ENCODE peak calls at places on chromosomes 11 and 22, in eight cellular contexts. One of them, this sample, is unnamed. For H3K36me3, the result is how much of the 10 kb centered on the place peaks cover.

GRCh38 chr11:110805764-110806163 is 93.5 kb upstream of the ARHGAP20 start:
- DNase-seq in sigmoid colon: no peak
- DNase-seq in GM12878: no peak
- DNase-seq in astrocyte: no peak
- DNase-seq in psoas muscle: no peak
- DNase-seq in left ventricle myocardium inferior: no peak
- DNase-seq in neural progenitor cell: no peak
- DNase-seq in K562: no peak
- DNase-seq in this sample: no peak

GRCh38 chr11:10322401-10322800 is 17.5 kb downstream of the ADM start:
- DNase-seq in neural progenitor cell: no peak
- DNase-seq in astrocyte: no peak
- DNase-seq in sigmoid colon: no peak
- DNase-seq in GM12878: no peak
- DNase-seq in left ventricle myocardium inferior: no peak
- DNase-seq in K562: no peak
- DNase-seq in psoas muscle: no peak
- DNase-seq in this sample: no peak

GRCh38 chr11:102840018-102840417 is 3.4 kb downstream of the MMP3 start:
- DNase-seq in neural progenitor cell: no peak
- DNase-seq in psoas muscle: no peak
- DNase-seq in astrocyte: no peak
- DNase-seq in K562: no peak
- DNase-seq in sigmoid colon: no peak
- DNase-seq in GM12878: no peak
- DNase-seq in left ventricle myocardium inferior: no peak
- DNase-seq in this sample: no peak

GRCh38 chr11:102831709-102832492 is 11.5 kb downstream of the MMP3 start:
- DNase-seq in psoas muscle: no peak
- DNase-seq in K562: no peak
- DNase-seq in astrocyte: no peak
- DNase-seq in GM12878: no peak
- DNase-seq in neural progenitor cell: no peak
- DNase-seq in left ventricle myocardium inferior: no peak
- DNase-seq in sigmoid colon: no peak
- DNase-seq in this sample: no peak

GRCh38 chr11:108870373-108871020 is 205.6 kb downstream of the DDX10 start:
- DNase-seq in sigmoid colon: no peak
- DNase-seq in neural progenitor cell: no peak
- DNase-seq in psoas muscle: no peak
- DNase-seq in K562: no peak
- DNase-seq in GM12878: no peak
- DNase-seq in left ventricle myocardium inferior: no peak
- DNase-seq in astrocyte: peak
- DNase-seq in this sample: no peak

GRCh38 chr11:61683961-61684869 is 4.0 kb downstream of the DAGLA start:
- DNase-seq in astrocyte: peak
- DNase-seq in psoas muscle: no peak
- DNase-seq in neural progenitor cell: no peak
- DNase-seq in left ventricle myocardium inferior: no peak
- DNase-seq in K562: no peak
- DNase-seq in sigmoid colon: no peak
- DNase-seq in GM12878: no peak
- DNase-seq in this sample: no peak

GRCh38 chr22:49746065-49746464 is 81.6 kb downstream of the BRD1 start:
- DNase-seq in astrocyte: no peak
- DNase-seq in K562: no peak
- DNase-seq in sigmoid colon: no peak
- DNase-seq in psoas muscle: no peak
- DNase-seq in neural progenitor cell: no peak
- DNase-seq in GM12878: no peak
- DNase-seq in left ventricle myocardium inferior: no peak
- DNase-seq in this sample: no peak

GRCh38 chr11:57427692-57428082 is 766 bp upstream of the SLC43A3 start:
- DNase-seq in psoas muscle: peak
- DNase-seq in neural progenitor cell: no peak
- DNase-seq in sigmoid colon: peak
- DNase-seq in left ventricle myocardium inferior: peak
- DNase-seq in K562: no peak
- DNase-seq in GM12878: no peak
- DNase-seq in astrocyte: peak
- DNase-seq in this sample: no peak

GRCh38 chr22:20298803-20299735 is 20.8 kb downstream of the DGCR6L start:
- DNase-seq in neural progenitor cell: peak
- DNase-seq in sigmoid colon: peak
- DNase-seq in psoas muscle: peak
- DNase-seq in left ventricle myocardium inferior: peak
- DNase-seq in GM12878: no peak
- DNase-seq in K562: peak
- DNase-seq in astrocyte: peak
- DNase-seq in this sample: no peak

GRCh38 chr22:27270818-27271510 is 530.6 kb downstream of the MN1 start:
- DNase-seq in GM12878: no peak
- DNase-seq in neural progenitor cell: peak
- DNase-seq in psoas muscle: no peak
- DNase-seq in sigmoid colon: no peak
- DNase-seq in K562: no peak
- DNase-seq in astrocyte: no peak
- DNase-seq in left ventricle myocardium inferior: peak
- DNase-seq in this sample: no peak

GRCh38 chr22:29079218-29079901 is 6.5 kb downstream of the KREMEN1 start:
- DNase-seq in astrocyte: peak
- DNase-seq in sigmoid colon: no peak
- DNase-seq in psoas muscle: no peak
- DNase-seq in K562: peak
- DNase-seq in neural progenitor cell: no peak
- DNase-seq in GM12878: no peak
- DNase-seq in left ventricle myocardium inferior: no peak
- DNase-seq in this sample: no peak

GRCh38 chr11:111851067-111851466 is 20.3 kb downstream of the ALG9 start:
- DNase-seq in sigmoid colon: no peak
- DNase-seq in GM12878: no peak
- DNase-seq in psoas muscle: no peak
- DNase-seq in K562: no peak
- DNase-seq in neural progenitor cell: no peak
- DNase-seq in left ventricle myocardium inferior: no peak
- DNase-seq in astrocyte: no peak
- DNase-seq in this sample: no peak

GRCh38 chr11:111852103-111852502 is 19.3 kb downstream of the ALG9 start:
- DNase-seq in sigmoid colon: no peak
- DNase-seq in psoas muscle: no peak
- DNase-seq in neural progenitor cell: no peak
- DNase-seq in astrocyte: no peak
- DNase-seq in K562: no peak
- DNase-seq in GM12878: no peak
- DNase-seq in left ventricle myocardium inferior: no peak
- DNase-seq in this sample: no peak

GRCh38 chr11:111849631-111850030 is 21.8 kb downstream of the ALG9 start:
- DNase-seq in GM12878: no peak
- DNase-seq in psoas muscle: no peak
- DNase-seq in neural progenitor cell: no peak
- DNase-seq in left ventricle myocardium inferior: no peak
- DNase-seq in astrocyte: no peak
- DNase-seq in K562: no peak
- DNase-seq in sigmoid colon: no peak
- DNase-seq in this sample: no peak

GRCh38 chr11:111855506-111855905 is 15.9 kb downstream of the ALG9 start:
- DNase-seq in K562: no peak
- DNase-seq in GM12878: no peak
- DNase-seq in neural progenitor cell: no peak
- DNase-seq in psoas muscle: no peak
- DNase-seq in sigmoid colon: no peak
- DNase-seq in left ventricle myocardium inferior: no peak
- DNase-seq in astrocyte: no peak
- DNase-seq in this sample: no peak

DNA sequence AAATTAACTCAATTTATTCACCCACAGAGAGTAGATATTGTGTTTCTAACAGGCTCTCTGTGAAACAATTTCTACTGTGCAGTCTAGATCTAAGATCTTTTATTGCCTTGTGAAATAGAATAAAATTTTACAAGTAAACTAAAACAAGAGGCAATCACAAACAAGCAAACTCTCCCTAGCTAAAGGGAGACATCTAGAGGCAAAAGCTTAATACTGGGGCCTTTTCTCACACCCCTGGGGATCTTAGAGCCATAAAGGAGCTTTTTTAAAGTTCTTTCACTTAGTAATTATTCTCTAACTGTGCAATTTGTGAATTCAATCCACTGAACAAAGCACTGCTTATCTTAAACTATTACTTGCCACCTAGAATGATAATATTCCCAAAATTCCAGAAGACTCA is 19.7 kb downstream of the ALG9 start:
- DNase-seq in K562: no peak
- DNase-seq in GM12878: no peak
- DNase-seq in psoas muscle: no peak
- DNase-seq in sigmoid colon: no peak
- DNase-seq in neural progenitor cell: peak
- DNase-seq in left ventricle myocardium inferior: no peak
- DNase-seq in astrocyte: no peak
- DNase-seq in this sample: no peak
- TF ChIP-seq CTCF in K562: no peak
- TF ChIP-seq CTCF in GM12878: peak
- TF ChIP-seq CTCF in psoas muscle: peak
- TF ChIP-seq CTCF in sigmoid colon: no peak
- TF ChIP-seq CTCF in neural progenitor cell: peak
- TF ChIP-seq CTCF in left ventricle myocardium inferior: peak
- TF ChIP-seq CTCF in astrocyte: peak
- TF ChIP-seq CTCF in this sample: peak

GRCh38 chr11:69962152-69962551 is 116.0 kb upstream of the ANO1 start:
- DNase-seq in GM12878: no peak
- DNase-seq in sigmoid colon: no peak
- DNase-seq in left ventricle myocardium inferior: no peak
- DNase-seq in psoas muscle: no peak
- DNase-seq in K562: peak
- DNase-seq in astrocyte: peak
- DNase-seq in neural progenitor cell: no peak
- DNase-seq in this sample: no peak

GRCh38 chr11:69961738-69962137 is 116.4 kb upstream of the ANO1 start:
- DNase-seq in left ventricle myocardium inferior: no peak
- DNase-seq in neural progenitor cell: no peak
- DNase-seq in K562: no peak
- DNase-seq in psoas muscle: no peak
- DNase-seq in GM12878: no peak
- DNase-seq in astrocyte: no peak
- DNase-seq in sigmoid colon: no peak
- DNase-seq in this sample: no peak

GRCh38 chr11:69965821-69966582 is 112.1 kb upstream of the ANO1 start:
- DNase-seq in sigmoid colon: no peak
- DNase-seq in GM12878: no peak
- DNase-seq in neural progenitor cell: no peak
- DNase-seq in astrocyte: no peak
- DNase-seq in left ventricle myocardium inferior: no peak
- DNase-seq in K562: no peak
- DNase-seq in psoas muscle: no peak
- DNase-seq in this sample: no peak

GRCh38 chr11:69964247-69964643 is 113.9 kb upstream of the ANO1 start:
- DNase-seq in neural progenitor cell: no peak
- DNase-seq in astrocyte: no peak
- DNase-seq in psoas muscle: no peak
- DNase-seq in left ventricle myocardium inferior: no peak
- DNase-seq in sigmoid colon: no peak
- DNase-seq in GM12878: no peak
- DNase-seq in K562: no peak
- DNase-seq in this sample: no peak

GRCh38 chr11:69963533-69964246 is 114.4 kb upstream of the ANO1 start:
- DNase-seq in psoas muscle: no peak
- DNase-seq in left ventricle myocardium inferior: no peak
- DNase-seq in GM12878: no peak
- DNase-seq in neural progenitor cell: no peak
- DNase-seq in sigmoid colon: no peak
- DNase-seq in K562: no peak
- DNase-seq in astrocyte: no peak
- DNase-seq in this sample: no peak
- H3K4me3 ChIP-seq in psoas muscle: no peak
- H3K4me3 ChIP-seq in left ventricle myocardium inferior: no peak
- H3K4me3 ChIP-seq in GM12878: no peak
- H3K4me3 ChIP-seq in neural progenitor cell: no peak
- H3K4me3 ChIP-seq in sigmoid colon: no peak
- H3K4me3 ChIP-seq in K562: no peak
- H3K4me3 ChIP-seq in astrocyte: no peak
- H3K4me3 ChIP-seq in this sample: no peak

GRCh38 chr22:36136988-36137387 is 23.6 kb downstream of the APOL3 start:
- DNase-seq in astrocyte: no peak
- DNase-seq in sigmoid colon: no peak
- DNase-seq in K562: no peak
- DNase-seq in left ventricle myocardium inferior: no peak
- DNase-seq in neural progenitor cell: no peak
- DNase-seq in psoas muscle: no peak
- DNase-seq in GM12878: no peak
- DNase-seq in this sample: no peak
- H3K36me3 ChIP-seq in astrocyte: under half
- H3K36me3 ChIP-seq in sigmoid colon: under half
- H3K36me3 ChIP-seq in K562: under half
- H3K36me3 ChIP-seq in left ventricle myocardium inferior: under half
- H3K36me3 ChIP-seq in neural progenitor cell: under half
- H3K36me3 ChIP-seq in psoas muscle: under half
- H3K36me3 ChIP-seq in GM12878: under half
- H3K36me3 ChIP-seq in this sample: under half

DNA sequence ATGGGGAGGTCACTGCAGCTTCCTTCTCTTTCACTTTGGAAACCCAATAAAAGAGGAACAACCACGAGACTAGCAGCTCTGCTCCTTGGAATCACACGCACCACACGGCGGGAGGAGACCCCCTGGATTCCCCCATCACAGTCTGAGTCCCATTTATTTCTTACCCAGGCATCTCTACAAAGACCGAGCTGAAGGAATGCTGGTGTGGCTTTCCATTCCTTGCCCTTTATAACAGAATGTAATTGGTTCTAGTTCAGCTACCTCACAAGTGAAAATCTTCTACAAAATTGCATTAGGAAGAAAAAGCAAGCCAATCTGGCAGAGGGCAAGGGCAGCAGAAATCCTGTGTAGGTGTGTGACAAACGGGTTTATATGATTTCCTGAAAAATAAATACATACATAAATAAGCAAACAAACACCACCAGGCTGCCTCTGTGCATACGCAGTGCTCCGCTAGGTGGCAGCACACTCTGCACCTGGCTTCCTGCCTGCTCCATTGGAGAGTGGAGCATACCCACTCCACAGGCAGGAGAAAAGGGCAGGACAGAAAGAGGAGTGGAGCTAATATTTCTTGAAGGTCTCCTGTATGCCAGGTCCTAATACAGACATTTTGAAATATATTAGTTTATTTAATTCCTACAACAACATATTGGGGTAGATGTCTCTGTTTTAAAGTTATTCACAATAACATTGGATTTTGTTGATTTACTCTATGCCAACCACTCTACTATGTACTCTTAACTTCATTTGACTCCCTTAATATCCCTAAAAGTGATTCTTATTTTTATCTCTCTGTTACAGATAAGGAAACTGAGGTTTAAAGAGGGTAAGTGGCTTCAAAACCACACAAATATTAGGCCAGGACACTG is 673.1 kb downstream of the KCNA4 start:
- DNase-seq in sigmoid colon: no peak
- DNase-seq in left ventricle myocardium inferior: peak
- DNase-seq in astrocyte: no peak
- DNase-seq in GM12878: no peak
- DNase-seq in neural progenitor cell: peak
- DNase-seq in K562: peak
- DNase-seq in psoas muscle: peak
- DNase-seq in this sample: no peak
- TF ChIP-seq CTCF in sigmoid colon: no peak
- TF ChIP-seq CTCF in left ventricle myocardium inferior: peak
- TF ChIP-seq CTCF in astrocyte: peak
- TF ChIP-seq CTCF in GM12878: peak
- TF ChIP-seq CTCF in neural progenitor cell: peak
- TF ChIP-seq CTCF in K562: peak
- TF ChIP-seq CTCF in psoas muscle: peak
- TF ChIP-seq CTCF in this sample: peak

GRCh38 chr11:116955949-116956348 is 118.5 kb upstream of the APOA1 start:
- DNase-seq in psoas muscle: no peak
- DNase-seq in left ventricle myocardium inferior: no peak
- DNase-seq in K562: no peak
- DNase-seq in sigmoid colon: no peak
- DNase-seq in astrocyte: no peak
- DNase-seq in neural progenitor cell: no peak
- DNase-seq in GM12878: no peak
- DNase-seq in this sample: no peak
- H3K4me3 ChIP-seq in psoas muscle: peak
- H3K4me3 ChIP-seq in left ventricle myocardium inferior: no peak
- H3K4me3 ChIP-seq in K562: no peak
- H3K4me3 ChIP-seq in sigmoid colon: no peak
- H3K4me3 ChIP-seq in astrocyte: no peak
- H3K4me3 ChIP-seq in neural progenitor cell: no peak
- H3K4me3 ChIP-seq in GM12878: no peak
- H3K4me3 ChIP-seq in this sample: no peak

This sample was measured in kidney epithelial cell.